ENCODE peak calls at places on chromosome 3, in nine cellular contexts. One of them, this sample, is unnamed.
A peak's percentile ranks its signal among the peaks of the same experiment; 100 is the strongest.

GRCh38 chr3:5791558-5791957 is 604.1 kb downstream of the EDEM1 start:
- DNase-seq in HS-5: no peak
- DNase-seq in CD8-positive, alpha-beta T cell: no peak
- DNase-seq in astrocyte of the hippocampus: peak; percentile 55
- DNase-seq in mammary epithelial cell: no peak
- DNase-seq in natural killer cell: no peak
- DNase-seq in choroid plexus epithelial cell: peak; percentile 2
- DNase-seq in fibroblast of pulmonary artery: no peak
- DNase-seq in NCI-H748 treated with DMSO at 0.1 percent for 48 hours: no peak
- DNase-seq in this sample: no peak

GRCh38 chr3:32420138-32420981 is 28.7 kb downstream of the CMTM7 start:
- DNase-seq in astrocyte of the hippocampus: peak; percentile 85
- DNase-seq in mammary epithelial cell: peak; percentile 98
- DNase-seq in NCI-H748 treated with DMSO at 0.1 percent for 48 hours: no peak
- DNase-seq in natural killer cell: no peak
- DNase-seq in CD8-positive, alpha-beta T cell: peak; percentile 30
- DNase-seq in HS-5: no peak
- DNase-seq in choroid plexus epithelial cell: peak; percentile 50
- DNase-seq in fibroblast of pulmonary artery: peak; percentile 48
- DNase-seq in this sample: no peak

GRCh38 chr3:52183786-52184445 is 14.0 kb upstream of the ALAS1 start:
- DNase-seq in astrocyte of the hippocampus: no peak
- DNase-seq in HS-5: no peak
- DNase-seq in CD8-positive, alpha-beta T cell: no peak
- DNase-seq in NCI-H748 treated with DMSO at 0.1 percent for 48 hours: no peak
- DNase-seq in natural killer cell: no peak
- DNase-seq in fibroblast of pulmonary artery: no peak
- DNase-seq in choroid plexus epithelial cell: no peak
- DNase-seq in mammary epithelial cell: no peak
- DNase-seq in this sample: no peak

GRCh38 chr3:189393598-189393997 is 221.8 kb downstream of the TPRG1 start:
- DNase-seq in HS-5: no peak
- DNase-seq in CD8-positive, alpha-beta T cell: no peak
- DNase-seq in fibroblast of pulmonary artery: peak; percentile 26
- DNase-seq in choroid plexus epithelial cell: peak; percentile 40
- DNase-seq in astrocyte of the hippocampus: no peak
- DNase-seq in NCI-H748 treated with DMSO at 0.1 percent for 48 hours: no peak
- DNase-seq in natural killer cell: no peak
- DNase-seq in mammary epithelial cell: peak; percentile 81
- DNase-seq in this sample: no peak

GRCh38 chr3:25962255-25962654 is 172.4 kb downstream of the OXSM start:
- DNase-seq in choroid plexus epithelial cell: no peak
- DNase-seq in HS-5: no peak
- DNase-seq in mammary epithelial cell: peak; percentile 14
- DNase-seq in fibroblast of pulmonary artery: no peak
- DNase-seq in astrocyte of the hippocampus: peak; percentile 1
- DNase-seq in natural killer cell: no peak
- DNase-seq in CD8-positive, alpha-beta T cell: no peak
- DNase-seq in NCI-H748 treated with DMSO at 0.1 percent for 48 hours: peak; percentile 0
- DNase-seq in this sample: no peak

GRCh38 chr3:78895528-78895927 is 872.3 kb downstream of the ROBO1 start:
- DNase-seq in natural killer cell: no peak
- DNase-seq in fibroblast of pulmonary artery: peak; percentile 59
- DNase-seq in mammary epithelial cell: no peak
- DNase-seq in HS-5: no peak
- DNase-seq in NCI-H748 treated with DMSO at 0.1 percent for 48 hours: no peak
- DNase-seq in CD8-positive, alpha-beta T cell: no peak
- DNase-seq in choroid plexus epithelial cell: peak; percentile 57
- DNase-seq in astrocyte of the hippocampus: peak; percentile 33
- DNase-seq in this sample: no peak

GRCh38 chr3:57942872-57943283 is 65.3 kb upstream of the FLNB start:
- DNase-seq in HS-5: no peak
- DNase-seq in astrocyte of the hippocampus: peak; percentile 64
- DNase-seq in natural killer cell: no peak
- DNase-seq in fibroblast of pulmonary artery: no peak
- DNase-seq in mammary epithelial cell: no peak
- DNase-seq in NCI-H748 treated with DMSO at 0.1 percent for 48 hours: no peak
- DNase-seq in CD8-positive, alpha-beta T cell: no peak
- DNase-seq in choroid plexus epithelial cell: no peak
- DNase-seq in this sample: no peak

GRCh38 chr3:101340591-101340990 is 20.2 kb upstream of the IMPG2 start:
- DNase-seq in CD8-positive, alpha-beta T cell: no peak
- DNase-seq in mammary epithelial cell: peak; percentile 9
- DNase-seq in fibroblast of pulmonary artery: no peak
- DNase-seq in NCI-H748 treated with DMSO at 0.1 percent for 48 hours: no peak
- DNase-seq in natural killer cell: no peak
- DNase-seq in HS-5: no peak
- DNase-seq in choroid plexus epithelial cell: no peak
- DNase-seq in astrocyte of the hippocampus: no peak
- DNase-seq in this sample: no peak

GRCh38 chr3:62084558-62084957 is 288.8 kb downstream of the FEZF2 start:
- DNase-seq in astrocyte of the hippocampus: peak; percentile 16
- DNase-seq in NCI-H748 treated with DMSO at 0.1 percent for 48 hours: no peak
- DNase-seq in natural killer cell: no peak
- DNase-seq in choroid plexus epithelial cell: no peak
- DNase-seq in mammary epithelial cell: peak; percentile 61
- DNase-seq in fibroblast of pulmonary artery: no peak
- DNase-seq in CD8-positive, alpha-beta T cell: no peak
- DNase-seq in HS-5: no peak
- DNase-seq in this sample: no peak

GRCh38 chr3:105353485-105354161 is 13.1 kb upstream of the ALCAM start:
- DNase-seq in astrocyte of the hippocampus: peak; percentile 66
- DNase-seq in choroid plexus epithelial cell: peak; percentile 78
- DNase-seq in fibroblast of pulmonary artery: no peak
- DNase-seq in CD8-positive, alpha-beta T cell: no peak
- DNase-seq in NCI-H748 treated with DMSO at 0.1 percent for 48 hours: no peak
- DNase-seq in HS-5: no peak
- DNase-seq in mammary epithelial cell: no peak
- DNase-seq in natural killer cell: no peak
- DNase-seq in this sample: no peak

GRCh38 chr3:127473244-127474024 is 117.1 kb downstream of the TPRA1 start:
- DNase-seq in natural killer cell: no peak
- DNase-seq in HS-5: no peak
- DNase-seq in mammary epithelial cell: no peak
- DNase-seq in CD8-positive, alpha-beta T cell: no peak
- DNase-seq in NCI-H748 treated with DMSO at 0.1 percent for 48 hours: no peak
- DNase-seq in choroid plexus epithelial cell: no peak
- DNase-seq in fibroblast of pulmonary artery: no peak
- DNase-seq in astrocyte of the hippocampus: no peak
- DNase-seq in this sample: no peak

GRCh38 chr3:98514948-98515347 is 7.8 kb downstream of the CLDND1 start:
- DNase-seq in HS-5: no peak
- DNase-seq in astrocyte of the hippocampus: no peak
- DNase-seq in choroid plexus epithelial cell: no peak
- DNase-seq in mammary epithelial cell: no peak
- DNase-seq in CD8-positive, alpha-beta T cell: no peak
- DNase-seq in NCI-H748 treated with DMSO at 0.1 percent for 48 hours: no peak
- DNase-seq in fibroblast of pulmonary artery: no peak
- DNase-seq in natural killer cell: no peak
- DNase-seq in this sample: no peak

GRCh38 chr3:25094932-25095690 is 333.0 kb upstream of the RARB start:
- DNase-seq in NCI-H748 treated with DMSO at 0.1 percent for 48 hours: no peak
- DNase-seq in HS-5: no peak
- DNase-seq in astrocyte of the hippocampus: no peak
- DNase-seq in fibroblast of pulmonary artery: no peak
- DNase-seq in natural killer cell: no peak
- DNase-seq in mammary epithelial cell: no peak
- DNase-seq in CD8-positive, alpha-beta T cell: no peak
- DNase-seq in choroid plexus epithelial cell: peak; percentile 35
- DNase-seq in this sample: no peak

GRCh38 chr3:11591006-11591360 is 52.7 kb downstream of the VGLL4 start:
- DNase-seq in choroid plexus epithelial cell: peak; percentile 29
- DNase-seq in astrocyte of the hippocampus: peak; percentile 49
- DNase-seq in CD8-positive, alpha-beta T cell: no peak
- DNase-seq in NCI-H748 treated with DMSO at 0.1 percent for 48 hours: no peak
- DNase-seq in fibroblast of pulmonary artery: peak; percentile 55
- DNase-seq in natural killer cell: no peak
- DNase-seq in mammary epithelial cell: no peak
- DNase-seq in HS-5: no peak
- DNase-seq in this sample: no peak

GRCh38 chr3:180700941-180701340 is 21.7 kb upstream of the CCDC39 start:
- DNase-seq in fibroblast of pulmonary artery: no peak
- DNase-seq in CD8-positive, alpha-beta T cell: no peak
- DNase-seq in natural killer cell: no peak
- DNase-seq in astrocyte of the hippocampus: peak; percentile 48
- DNase-seq in NCI-H748 treated with DMSO at 0.1 percent for 48 hours: no peak
- DNase-seq in choroid plexus epithelial cell: no peak
- DNase-seq in mammary epithelial cell: peak; percentile 13
- DNase-seq in HS-5: peak; percentile 16
- DNase-seq in this sample: no peak

GRCh38 chr3:8969246-8969645 is 6.0 kb upstream of the RAD18 start:
- DNase-seq in choroid plexus epithelial cell: no peak
- DNase-seq in fibroblast of pulmonary artery: no peak
- DNase-seq in mammary epithelial cell: no peak
- DNase-seq in astrocyte of the hippocampus: no peak
- DNase-seq in CD8-positive, alpha-beta T cell: no peak
- DNase-seq in NCI-H748 treated with DMSO at 0.1 percent for 48 hours: no peak
- DNase-seq in natural killer cell: no peak
- DNase-seq in HS-5: no peak
- DNase-seq in this sample: no peak

GRCh38 chr3:37668431-37668830 is 193.2 kb upstream of the CTDSPL start:
- DNase-seq in CD8-positive, alpha-beta T cell: no peak
- DNase-seq in NCI-H748 treated with DMSO at 0.1 percent for 48 hours: no peak
- DNase-seq in natural killer cell: no peak
- DNase-seq in HS-5: no peak
- DNase-seq in fibroblast of pulmonary artery: peak; percentile 3
- DNase-seq in mammary epithelial cell: peak; percentile 26
- DNase-seq in choroid plexus epithelial cell: no peak
- DNase-seq in astrocyte of the hippocampus: peak; percentile 73
- DNase-seq in this sample: no peak

GRCh38 chr3:197427013-197427412 is 128.6 kb upstream of the DLG1 start:
- DNase-seq in astrocyte of the hippocampus: no peak
- DNase-seq in HS-5: no peak
- DNase-seq in NCI-H748 treated with DMSO at 0.1 percent for 48 hours: no peak
- DNase-seq in CD8-positive, alpha-beta T cell: no peak
- DNase-seq in natural killer cell: no peak
- DNase-seq in choroid plexus epithelial cell: peak; percentile 53
- DNase-seq in mammary epithelial cell: no peak
- DNase-seq in fibroblast of pulmonary artery: no peak
- DNase-seq in this sample: no peak

GRCh38 chr3:24614353-24614752 is 119.7 kb upstream of the THRB start:
- DNase-seq in natural killer cell: no peak
- DNase-seq in fibroblast of pulmonary artery: no peak
- DNase-seq in NCI-H748 treated with DMSO at 0.1 percent for 48 hours: no peak
- DNase-seq in HS-5: no peak
- DNase-seq in choroid plexus epithelial cell: peak; percentile 23
- DNase-seq in astrocyte of the hippocampus: no peak
- DNase-seq in CD8-positive, alpha-beta T cell: no peak
- DNase-seq in mammary epithelial cell: no peak
- DNase-seq in this sample: no peak

GRCh38 chr3:129596194-129597086 is 10.0 kb downstream of the PLXND1 start:
- DNase-seq in CD8-positive, alpha-beta T cell: no peak
- DNase-seq in HS-5: no peak
- DNase-seq in fibroblast of pulmonary artery: peak; percentile 98
- DNase-seq in choroid plexus epithelial cell: peak; percentile 88
- DNase-seq in mammary epithelial cell: no peak
- DNase-seq in NCI-H748 treated with DMSO at 0.1 percent for 48 hours: no peak
- DNase-seq in natural killer cell: no peak
- DNase-seq in astrocyte of the hippocampus: peak; percentile 96
- DNase-seq in this sample: no peak

GRCh38 chr3:37642959-37643598 is 218.6 kb upstream of the CTDSPL start:
- DNase-seq in HS-5: no peak
- DNase-seq in astrocyte of the hippocampus: no peak
- DNase-seq in choroid plexus epithelial cell: no peak
- DNase-seq in mammary epithelial cell: no peak
- DNase-seq in natural killer cell: no peak
- DNase-seq in CD8-positive, alpha-beta T cell: no peak
- DNase-seq in fibroblast of pulmonary artery: no peak
- DNase-seq in NCI-H748 treated with DMSO at 0.1 percent for 48 hours: no peak
- DNase-seq in this sample: no peak

GRCh38 chr3:113533534-113533892 is 1.2 kb downstream of the SIDT1 start:
- DNase-seq in CD8-positive, alpha-beta T cell: peak; percentile 52
- DNase-seq in astrocyte of the hippocampus: no peak
- DNase-seq in HS-5: no peak
- DNase-seq in NCI-H748 treated with DMSO at 0.1 percent for 48 hours: no peak
- DNase-seq in mammary epithelial cell: no peak
- DNase-seq in natural killer cell: peak; percentile 46
- DNase-seq in fibroblast of pulmonary artery: no peak
- DNase-seq in choroid plexus epithelial cell: no peak
- DNase-seq in this sample: peak; percentile 49

GRCh38 chr3:15781131-15781530 is 16.6 kb downstream of the ANKRD28 start:
- DNase-seq in natural killer cell: no peak
- DNase-seq in mammary epithelial cell: no peak
- DNase-seq in NCI-H748 treated with DMSO at 0.1 percent for 48 hours: no peak
- DNase-seq in HS-5: no peak
- DNase-seq in astrocyte of the hippocampus: no peak
- DNase-seq in fibroblast of pulmonary artery: no peak
- DNase-seq in CD8-positive, alpha-beta T cell: no peak
- DNase-seq in choroid plexus epithelial cell: no peak
- DNase-seq in this sample: no peak

GRCh38 chr3:142849148-142849547 is 39.7 kb downstream of the PCOLCE2 start:
- DNase-seq in NCI-H748 treated with DMSO at 0.1 percent for 48 hours: no peak
- DNase-seq in fibroblast of pulmonary artery: no peak
- DNase-seq in mammary epithelial cell: peak; percentile 28
- DNase-seq in natural killer cell: no peak
- DNase-seq in astrocyte of the hippocampus: no peak
- DNase-seq in choroid plexus epithelial cell: no peak
- DNase-seq in HS-5: no peak
- DNase-seq in CD8-positive, alpha-beta T cell: no peak
- DNase-seq in this sample: no peak

GRCh38 chr3:6526861-6527260 is 334.1 kb upstream of the GRM7 start:
- DNase-seq in HS-5: no peak
- DNase-seq in fibroblast of pulmonary artery: no peak
- DNase-seq in choroid plexus epithelial cell: no peak
- DNase-seq in CD8-positive, alpha-beta T cell: no peak
- DNase-seq in mammary epithelial cell: no peak
- DNase-seq in astrocyte of the hippocampus: no peak
- DNase-seq in NCI-H748 treated with DMSO at 0.1 percent for 48 hours: no peak
- DNase-seq in natural killer cell: no peak
- DNase-seq in this sample: no peak

GRCh38 chr3:31942446-31942845 is 38.6 kb downstream of the OSBPL10 start:
- DNase-seq in CD8-positive, alpha-beta T cell: no peak
- DNase-seq in fibroblast of pulmonary artery: no peak
- DNase-seq in natural killer cell: no peak
- DNase-seq in NCI-H748 treated with DMSO at 0.1 percent for 48 hours: no peak
- DNase-seq in mammary epithelial cell: no peak
- DNase-seq in astrocyte of the hippocampus: no peak
- DNase-seq in HS-5: no peak
- DNase-seq in choroid plexus epithelial cell: no peak
- DNase-seq in this sample: no peak

GRCh38 chr3:134775831-134776230 is 19.2 kb upstream of the EPHB1 start:
- DNase-seq in HS-5: no peak
- DNase-seq in fibroblast of pulmonary artery: no peak
- DNase-seq in choroid plexus epithelial cell: no peak
- DNase-seq in mammary epithelial cell: no peak
- DNase-seq in astrocyte of the hippocampus: no peak
- DNase-seq in CD8-positive, alpha-beta T cell: no peak
- DNase-seq in natural killer cell: no peak
- DNase-seq in NCI-H748 treated with DMSO at 0.1 percent for 48 hours: no peak
- DNase-seq in this sample: no peak

GRCh38 chr3:42036483-42036823 is 54.7 kb upstream of the TRAK1 start:
- DNase-seq in astrocyte of the hippocampus: peak; percentile 89
- DNase-seq in CD8-positive, alpha-beta T cell: no peak
- DNase-seq in fibroblast of pulmonary artery: peak; percentile 92
- DNase-seq in HS-5: peak; percentile 90
- DNase-seq in NCI-H748 treated with DMSO at 0.1 percent for 48 hours: no peak
- DNase-seq in mammary epithelial cell: peak; percentile 85
- DNase-seq in choroid plexus epithelial cell: peak; percentile 88
- DNase-seq in natural killer cell: no peak
- DNase-seq in this sample: no peak

GRCh38 chr3:141367038-141367730 is 1.1 kb upstream of the ZBTB38 start:
- DNase-seq in NCI-H748 treated with DMSO at 0.1 percent for 48 hours: no peak
- DNase-seq in astrocyte of the hippocampus: peak; percentile 99
- DNase-seq in fibroblast of pulmonary artery: peak; percentile 100
- DNase-seq in mammary epithelial cell: peak; percentile 100
- DNase-seq in choroid plexus epithelial cell: peak; percentile 99
- DNase-seq in natural killer cell: no peak
- DNase-seq in CD8-positive, alpha-beta T cell: no peak
- DNase-seq in HS-5: peak; percentile 100
- DNase-seq in this sample: no peak

GRCh38 chr3:65593780-65594752 is 444.7 kb downstream of the MAGI1 start:
- DNase-seq in CD8-positive, alpha-beta T cell: no peak
- DNase-seq in mammary epithelial cell: no peak
- DNase-seq in choroid plexus epithelial cell: no peak
- DNase-seq in astrocyte of the hippocampus: no peak
- DNase-seq in natural killer cell: no peak
- DNase-seq in HS-5: no peak
- DNase-seq in fibroblast of pulmonary artery: no peak
- DNase-seq in NCI-H748 treated with DMSO at 0.1 percent for 48 hours: no peak
- DNase-seq in this sample: no peak

GRCh38 chr3:151166161-151166560 is 36.9 kb downstream of the GPR171 start:
- DNase-seq in fibroblast of pulmonary artery: no peak
- DNase-seq in HS-5: no peak
- DNase-seq in NCI-H748 treated with DMSO at 0.1 percent for 48 hours: no peak
- DNase-seq in choroid plexus epithelial cell: peak; percentile 34
- DNase-seq in CD8-positive, alpha-beta T cell: no peak
- DNase-seq in mammary epithelial cell: no peak
- DNase-seq in astrocyte of the hippocampus: no peak
- DNase-seq in natural killer cell: no peak
- DNase-seq in this sample: no peak

This sample was measured in naive thymus-derived CD4-positive, alpha-beta T cell.